ENCODE peak calls at places on chromosome 9, in nine cellular contexts. C is IMR-90, N is uterus, F is heart right ventricle, D is AG04450, T is endothelial cell of umbilical vein, W is Peyer's patch, E is adrenal gland, X is gastrocnemius medialis. R is an unnamed sample.

GRCh38 chr9:135492886-135493669 is 7.4 kb upstream of the MRPS2 start:
- DNase-seq in C (no peak), N (no peak), F (no peak), D (no peak), T (no peak), W (no peak), E (no peak), X (no peak), R (no peak)

GRCh38 chr9:6351757-6352156 is 23.6 kb downstream of the TPD52L3 start:
- DNase-seq in C (no peak), N (no peak), F (no peak), D (no peak), T (no peak), W (no peak), E (no peak), X (no peak), R (no peak)

GRCh38 chr9:136757751-136758140 is 297 bp downstream of the LCN8 start:
- DNase-seq in C (no peak), N (no peak), F (no peak), D (no peak), T (no peak), W (no peak), E (no peak), X (no peak), R (peak; percentile 34)

GRCh38 chr9:126375386-126375785 is 48.8 kb downstream of the MVB12B start:
- DNase-seq in C (peak; percentile 20), N (no peak), F (no peak), D (no peak), T (peak; percentile 65), W (no peak), E (peak; percentile 70), X (no peak), R (no peak)

GRCh38 chr9:108761530-108762347 is 94.0 kb downstream of the ACTL7B start:
- DNase-seq in C (peak; percentile 51), N (peak; percentile 37), F (peak; percentile 29), D (peak; percentile 13), T (peak; percentile 43), W (peak; percentile 22), E (peak; percentile 81), X (peak; percentile 12), R (peak; percentile 4)

GRCh38 chr9:92726971-92727715 is 37.5 kb downstream of the BICD2 start:
- DNase-seq in C (peak; percentile 56), N (no peak), F (peak; percentile 44), D (no peak), T (peak; percentile 62), W (peak; percentile 16), E (peak; percentile 52), X (no peak), R (no peak)

GRCh38 chr9:106885451-106885850 is 22.5 kb downstream of the ZNF462 start:
- DNase-seq in C (peak; percentile 95), N (no peak), F (no peak), D (peak; percentile 58), T (no peak), W (no peak), E (no peak), X (peak; percentile 72), R (no peak)

GRCh38 chr9:28051559-28051958 is 478.3 kb upstream of the C9orf72 start:
- DNase-seq in C (no peak), N (no peak), F (no peak), D (no peak), T (no peak), W (no peak), E (no peak), X (no peak), R (no peak)

GRCh38 chr9:18023332-18023731 is 444.5 kb downstream of the SH3GL2 start:
- DNase-seq in C (no peak), N (no peak), F (no peak), D (no peak), T (peak; percentile 39), W (no peak), E (no peak), X (no peak), R (no peak)

GRCh38 chr9:137454506-137455360 is 4.4 kb downstream of the NSMF start:
- DNase-seq in C (no peak), N (peak; percentile 28), F (no peak), D (no peak), T (peak; percentile 10), W (no peak), E (no peak), X (no peak), R (no peak)

GRCh38 chr9:98142925-98143481 is 24.0 kb upstream of the TRIM14 start:
- DNase-seq in C (no peak), N (no peak), F (no peak), D (no peak), T (no peak), W (no peak), E (no peak), X (no peak), R (no peak)

DNA sequence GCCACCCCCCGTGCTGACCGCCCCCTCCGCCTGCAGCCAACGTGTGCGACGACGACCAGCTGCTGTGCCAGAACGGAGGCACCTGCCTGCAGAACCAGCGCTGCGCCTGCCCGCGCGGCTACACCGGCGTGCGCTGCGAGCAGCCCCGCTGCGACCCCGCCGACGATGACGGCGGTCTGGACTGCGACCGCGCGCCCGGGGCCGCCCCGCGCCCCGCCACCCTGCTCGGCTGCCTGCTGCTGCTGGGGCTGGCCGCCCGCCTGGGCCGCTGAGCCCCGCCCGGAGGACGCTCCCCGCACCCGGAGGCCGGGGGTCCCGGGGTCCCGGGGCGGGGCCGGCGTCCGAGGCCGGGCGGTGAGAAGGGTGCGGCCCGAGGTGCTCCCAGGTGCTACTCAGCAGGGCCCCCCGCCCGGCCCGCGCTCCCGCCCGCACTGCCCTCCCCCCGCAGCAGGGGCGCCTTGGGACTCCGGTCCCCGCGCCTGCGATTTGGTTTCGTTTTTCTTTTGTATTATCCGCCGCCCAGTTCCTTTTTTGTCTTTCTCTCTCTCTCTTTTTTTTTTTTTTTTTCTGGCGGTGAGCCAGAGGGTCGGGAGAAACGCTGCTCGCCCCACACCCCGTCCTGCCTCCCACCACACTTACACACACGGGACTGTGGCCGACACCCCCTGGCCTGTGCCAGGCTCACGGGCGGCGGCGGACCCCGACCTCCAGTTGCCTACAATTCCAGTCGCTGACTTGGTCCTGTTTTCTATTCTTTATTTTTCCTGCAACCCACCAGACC is 80.2 kb downstream of the NTNG2 start:
- DNase-seq in C (no peak), N (peak; percentile 30), F (peak; percentile 41), D (no peak), T (no peak), W (peak; percentile 75), E (peak; percentile 66), X (no peak), R (peak; percentile 55)
- H3K27ac ChIP-seq in C (no peak overlapping the region), N (peak overlapping the region; percentile 56), F (no peak overlapping the region), D (no peak overlapping the region), T (no peak overlapping the region), W (peak overlapping the region; percentile 10), E (peak overlapping the region; percentile 91), X (no peak overlapping the region), R (peak overlapping the region; percentile 49)

DNA sequence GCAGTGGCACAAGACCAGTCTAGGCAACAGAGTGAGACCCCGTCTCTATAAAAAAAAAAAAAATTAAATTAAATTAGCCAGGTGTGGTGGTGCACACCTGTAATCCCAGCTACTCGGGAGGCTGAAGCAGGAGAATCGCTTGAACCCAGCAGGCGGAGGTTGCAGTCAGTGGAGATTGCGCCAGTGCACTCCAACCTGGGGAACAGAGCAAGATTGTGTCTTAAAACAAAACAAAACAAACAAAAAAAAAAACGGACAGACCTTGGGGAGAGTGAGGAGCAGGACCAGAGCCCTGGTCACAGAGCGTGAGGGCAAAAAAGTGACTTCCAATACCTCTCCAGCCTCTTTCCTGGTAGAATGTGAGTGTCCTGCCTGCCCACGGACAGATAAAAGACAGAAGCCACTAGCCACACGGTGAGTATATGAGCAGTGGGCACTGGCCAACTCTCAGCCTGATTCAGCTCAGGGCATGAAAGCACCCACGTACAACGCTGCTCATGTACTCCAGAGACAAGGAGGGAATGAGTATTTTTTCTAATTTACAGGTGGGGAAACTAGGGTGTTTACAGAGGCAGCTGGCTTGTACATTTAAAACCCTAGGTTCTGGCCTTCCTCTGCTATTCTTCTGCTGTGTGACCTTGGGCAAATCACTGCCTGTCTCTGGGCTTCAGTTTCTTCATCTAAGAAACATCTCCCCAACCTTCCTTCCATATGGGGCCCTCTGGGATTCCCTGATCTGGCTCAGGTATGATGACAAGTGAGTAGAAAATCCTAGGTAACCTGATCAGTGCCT is 1.8 kb downstream of the OLFML2A start:
- DNase-seq in C (no peak), N (peak; percentile 11), F (no peak), D (no peak), T (no peak), W (no peak), E (peak; percentile 30), X (no peak), R (no peak)
- H3K27ac ChIP-seq in C (peak overlapping the region; percentile 53), N (peak overlapping the region; percentile 93), F (peak overlapping the region; percentile 28), D (peak overlapping the region; percentile 79), T (no peak overlapping the region), W (peak overlapping the region; percentile 50), E (no peak overlapping the region), X (peak overlapping the region; percentile 53), R (no peak overlapping the region)

DNA sequence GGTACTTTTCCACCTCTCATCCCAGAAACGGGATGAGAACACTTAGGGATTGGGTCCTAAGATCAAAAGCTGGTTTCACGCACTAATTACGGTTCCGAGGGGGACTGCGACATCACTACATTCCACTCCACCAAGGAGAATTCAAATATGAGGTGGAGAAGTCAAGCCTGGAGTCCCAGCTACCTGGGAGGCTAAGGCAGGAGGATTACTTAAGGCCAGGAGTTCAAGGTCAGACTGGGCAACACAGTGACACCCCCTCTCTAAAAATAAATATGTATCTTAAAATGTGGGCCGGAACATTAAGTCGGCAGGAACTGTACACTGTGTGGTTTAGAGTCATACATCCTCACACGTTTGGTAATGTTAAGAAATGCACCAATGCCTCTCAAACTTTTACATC is 1.6 kb downstream of the GOLGA2 start:
- DNase-seq in C (no peak), N (no peak), F (no peak), D (no peak), T (no peak), W (no peak), E (no peak), X (no peak), R (no peak)
- H3K27ac ChIP-seq in C (no peak overlapping the region), N (no peak overlapping the region), F (peak overlapping the region; percentile 94), D (no peak overlapping the region), T (no peak overlapping the region), W (no peak overlapping the region), E (no peak overlapping the region), X (no peak overlapping the region), R (no peak overlapping the region)

GRCh38 chr9:85940275-85940831 is 593 bp upstream of the NAA35 start:
- DNase-seq in C (no peak), N (no peak), F (no peak), D (no peak), T (no peak), W (no peak), E (no peak), X (no peak), R (no peak)

GRCh38 chr9:85942913-85943729 is 2.2 kb downstream of the NAA35 start:
- DNase-seq in C (no peak), N (no peak), F (no peak), D (no peak), T (no peak), W (no peak), E (no peak), X (no peak), R (no peak)

GRCh38 chr9:85941966-85942912 is 1.3 kb downstream of the NAA35 start:
- DNase-seq in C (no peak), N (no peak), F (no peak), D (no peak), T (no peak), W (no peak), E (no peak), X (no peak), R (no peak)

GRCh38 chr9:85940832-85941616 is at the start of gene NAA35:
- DNase-seq in C (peak; percentile 97), N (peak; percentile 99), F (peak; percentile 98), D (peak; percentile 94), T (peak; percentile 99), W (peak; percentile 98), E (peak; percentile 99), X (peak; percentile 97), R (peak; percentile 99)

GRCh38 chr9:85941617-85941930 is 628 bp downstream of the NAA35 start:
- DNase-seq in C (no peak), N (no peak), F (no peak), D (no peak), T (no peak), W (no peak), E (no peak), X (no peak), R (no peak)
- H3K27ac ChIP-seq in C (peak overlapping the region; percentile 66), N (peak overlapping the region; percentile 88), F (peak overlapping the region; percentile 94), D (peak overlapping the region; percentile 22), T (peak overlapping the region; percentile 83), W (peak overlapping the region; percentile 93), E (peak overlapping the region; percentile 98), X (peak overlapping the region; percentile 92), R (peak overlapping the region; percentile 87)